ENCODE peak calls at places on chromosomes 1 and 21, in four cellular contexts. Y is cardiac muscle cell, P is HL-60, F is H9. L is an unnamed sample.

GRCh38 chr1:8818325-8818775 is 910 bp upstream of the RERE start:
- DNase-seq in F (no peak), P (no peak), Y (peak; percentile 75), L (no peak)

GRCh38 chr1:56931686-56932085 is 34.1 kb downstream of the C8B start:
- DNase-seq in Y (no peak), P (no peak), F (no peak), L (no peak)

GRCh38 chr1:25487628-25488027 is 55.8 kb upstream of the LDLRAP1 start:
- DNase-seq in Y (no peak), F (no peak), P (no peak), L (no peak)

GRCh38 chr1:167689569-167689925 is 32.2 kb upstream of the MPZL1 start:
- DNase-seq in P (no peak), F (no peak), Y (no peak), L (no peak)

GRCh38 chr1:30852026-30852425 is 56.5 kb downstream of the SDC3 start:
- DNase-seq in F (no peak), P (no peak), Y (peak; percentile 86), L (no peak)

GRCh38 chr1:33072707-33073106 is 8.2 kb upstream of the AZIN2 start:
- DNase-seq in Y (no peak), P (no peak), F (no peak), L (no peak)

GRCh38 chr1:6175411-6175828 is 4.7 kb downstream of the CHD5 start:
- DNase-seq in P (no peak), F (no peak), Y (no peak), L (no peak)

GRCh38 chr1:70360321-70360720 is 5.8 kb upstream of the ANKRD13C start:
- DNase-seq in P (no peak), F (peak; percentile 36), Y (no peak), L (no peak)

GRCh38 chr21:36030581-36031189 is 29.6 kb downstream of the SETD4 start:
- DNase-seq in P (no peak), Y (peak; percentile 26), F (no peak), L (no peak)

GRCh38 chr1:11985851-11986250 is 5.6 kb downstream of the MFN2 start:
- DNase-seq in Y (peak; percentile 12), P (peak; percentile 95), F (no peak), L (no peak)

GRCh38 chr1:11984559-11984958 is 4.3 kb downstream of the MFN2 start:
- DNase-seq in P (no peak), Y (no peak), F (no peak), L (no peak)

GRCh38 chr1:11991969-11992676 is 11.9 kb downstream of the MFN2 start:
- DNase-seq in Y (no peak), P (no peak), F (no peak), L (no peak)

GRCh38 chr1:11990303-11991032 is 10.2 kb downstream of the MFN2 start:
- DNase-seq in P (no peak), F (no peak), Y (no peak), L (no peak)

DNA sequence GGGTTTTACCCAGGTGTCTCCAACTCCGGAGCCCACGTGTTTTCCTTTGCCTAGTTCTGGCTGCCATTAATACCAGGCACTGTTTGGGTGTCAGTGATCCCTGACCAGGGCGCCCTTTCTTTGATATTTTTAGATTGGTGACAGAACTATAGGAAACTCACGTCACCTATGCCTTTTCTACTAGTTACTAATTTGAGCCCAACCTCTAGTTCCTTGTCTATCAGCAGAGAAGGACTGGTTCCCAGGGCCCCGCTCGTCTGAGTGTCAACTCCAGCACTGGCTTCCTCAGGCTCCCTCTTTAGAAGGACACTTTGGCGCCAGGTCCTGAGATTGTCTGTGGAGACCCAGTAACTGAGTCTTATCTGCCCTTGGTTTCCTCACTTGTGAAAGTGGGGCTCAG is 9.4 kb downstream of the MFN2 start:
- DNase-seq in Y (no peak), F (no peak), P (no peak), L (no peak)
- H3K27ac ChIP-seq in Y (peak overlapping the region; percentile 99), F (no peak overlapping the region), P (no peak overlapping the region), L (no peak overlapping the region)

DNA sequence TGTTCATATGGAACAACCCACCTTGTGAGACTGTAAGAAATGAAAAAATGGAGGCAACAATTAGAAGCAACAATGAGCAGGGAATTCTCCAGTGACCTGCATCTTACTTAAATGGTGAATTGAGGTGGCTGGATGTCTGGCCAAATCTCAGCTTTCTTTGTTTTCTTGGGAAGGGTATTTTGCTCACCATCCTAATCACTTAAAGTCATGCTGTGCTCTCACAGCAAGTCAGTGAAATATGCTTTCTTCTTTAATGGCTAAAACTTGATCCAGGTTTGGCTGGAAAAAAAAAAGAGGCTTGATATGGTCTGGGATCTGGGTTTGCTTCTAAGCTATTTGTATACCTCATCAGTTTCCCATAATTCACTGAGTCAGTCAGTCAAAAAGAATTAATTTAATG is 124.8 kb downstream of the ESRRG start:
- DNase-seq in F (no peak), Y (no peak), P (no peak), L (no peak)
- H3K27ac ChIP-seq in F (no peak overlapping the region), Y (no peak overlapping the region), P (no peak overlapping the region), L (no peak overlapping the region)

GRCh38 chr1:228393268-228393699 is 13.4 kb downstream of the TRIM11 start:
- DNase-seq in F (no peak), Y (peak; percentile 87), P (no peak), L (no peak)
- H3K27ac ChIP-seq in F (no peak overlapping the region), Y (peak overlapping the region; percentile 23), P (no peak overlapping the region), L (no peak overlapping the region)

DNA sequence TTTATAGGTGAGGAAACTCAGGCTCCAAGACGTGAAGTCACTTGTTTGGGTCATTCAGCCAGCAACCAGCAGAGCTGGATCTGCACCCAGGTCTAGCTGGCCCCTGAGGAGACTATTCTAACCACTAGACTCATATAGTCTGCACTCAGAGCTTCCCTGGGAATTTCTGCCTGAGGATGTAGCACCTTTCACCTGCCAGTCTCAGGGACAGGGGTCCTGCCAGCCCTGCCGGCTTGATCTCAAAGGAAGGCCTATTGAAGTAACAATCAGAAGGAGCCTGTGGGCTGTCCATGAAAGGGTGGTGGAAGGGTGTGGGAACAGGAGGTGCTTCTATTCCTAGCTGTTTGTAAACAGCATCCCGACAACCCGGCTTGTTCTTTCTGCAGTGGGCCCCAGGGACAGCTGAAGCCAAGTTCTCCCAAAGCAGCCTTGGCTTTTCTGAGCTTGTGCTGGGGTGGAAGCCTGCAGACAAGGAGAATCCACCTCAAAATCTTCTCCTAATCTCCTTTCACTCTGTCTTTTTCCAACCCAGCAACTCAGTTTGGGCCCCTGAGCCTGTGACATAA is 7.8 kb downstream of the LMOD1 start:
- DNase-seq in P (no peak), F (no peak), Y (no peak), L (no peak)
- H3K27ac ChIP-seq in P (no peak overlapping the region), F (no peak overlapping the region), Y (peak overlapping the region; percentile 71), L (no peak overlapping the region)

GRCh38 chr1:16385659-16386453 is 18.8 kb downstream of the SZRD1 start:
- DNase-seq in P (no peak), F (no peak), Y (no peak), L (no peak)

GRCh38 chr1:16391408-16391807 is 24.4 kb downstream of the SZRD1 start:
- DNase-seq in P (no peak), F (no peak), Y (no peak), L (no peak)

GRCh38 chr1:16387201-16388185 is 20.5 kb downstream of the SZRD1 start:
- DNase-seq in Y (peak; percentile 42), F (no peak), P (no peak), L (no peak)

GRCh38 chr1:16383917-16384316 is 16.9 kb downstream of the SZRD1 start:
- DNase-seq in Y (no peak), F (no peak), P (no peak), L (no peak)

DNA sequence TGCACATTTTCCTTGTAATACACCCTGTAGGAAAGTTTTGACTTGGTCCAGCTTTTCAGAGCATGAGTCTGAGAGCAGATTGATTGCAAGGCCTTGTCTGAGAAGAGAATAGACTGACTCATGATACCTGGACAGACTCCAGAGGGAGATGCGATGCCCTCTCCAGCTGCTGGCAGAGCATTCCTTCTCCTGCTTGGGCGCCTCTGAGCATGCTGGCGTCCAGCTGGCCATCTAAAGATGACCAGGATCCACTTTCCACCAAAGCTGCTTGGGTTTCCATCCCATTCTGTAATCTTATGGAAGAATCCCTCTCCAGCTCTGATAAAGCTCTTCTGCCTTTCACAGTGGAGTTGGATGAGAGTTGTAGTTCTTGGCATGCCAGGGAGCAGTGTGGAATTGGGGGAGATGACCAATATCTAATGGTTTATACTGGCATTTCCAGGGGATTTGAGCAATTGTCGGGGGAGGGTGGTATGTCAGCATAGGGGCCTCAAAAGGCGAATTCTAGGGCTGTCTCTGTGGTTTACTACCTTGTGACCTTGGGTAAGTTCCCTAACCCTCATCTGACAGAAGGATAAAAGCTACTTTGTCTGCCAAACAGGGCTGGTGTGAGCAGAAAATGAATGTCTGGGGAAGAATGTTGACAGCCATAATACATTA is 19.5 kb downstream of the SZRD1 start:
- DNase-seq in Y (peak; percentile 69), F (no peak), P (no peak), L (no peak)
- H3K27ac ChIP-seq in Y (peak overlapping the region; percentile 1), F (no peak overlapping the region), P (no peak overlapping the region), L (peak overlapping the region; percentile 28)